ENCODE peak calls at places on chromosomes 11 and 22, in ten cellular contexts. O is natural killer cell, E is spleen, I is left ventricle myocardium inferior, J is chondrocyte, C is lower leg skin, W is WTC11, B is fibroblast of pulmonary artery, N is uterus, Y is body of pancreas. L is an unnamed sample.

GRCh38 chr22:23542933-23543332 is 37.2 kb downstream of the IGLL1 start:
- DNase-seq in O (no peak), E (no peak), I (no peak), J (no peak), C (no peak), W (no peak), B (peak), N (no peak), Y (no peak), L (peak)

GRCh38 chr11:19660076-19660475 is 52.6 kb upstream of the NAV2 start:
- DNase-seq in O (no peak), E (no peak), I (no peak), J (no peak), C (no peak), W (no peak), B (peak), N (no peak), Y (no peak), L (no peak)

GRCh38 chr11:122375687-122376399 is 259.8 kb upstream of the BLID start:
- DNase-seq in O (no peak), E (no peak), I (no peak), J (no peak), C (no peak), W (no peak), B (peak), N (no peak), Y (no peak), L (no peak)

GRCh38 chr11:100929377-100929776 is 200.2 kb downstream of the PGR start:
- DNase-seq in O (no peak), E (no peak), I (no peak), J (no peak), C (no peak), W (no peak), B (peak), N (no peak), Y (no peak), L (no peak)

GRCh38 chr22:24859587-24859986 is 53.6 kb downstream of the SGSM1 start:
- DNase-seq in O (no peak), E (no peak), I (no peak), J (no peak), C (no peak), W (no peak), B (no peak), N (no peak), Y (no peak), L (no peak)

GRCh38 chr22:19723990-19724827 is 870 bp downstream of the GP1BB start:
- DNase-seq in O (no peak), E (no peak), I (no peak), J (no peak), C (no peak), W (peak), B (peak), N (no peak), Y (peak), L (no peak)

GRCh38 chr11:44709281-44709562 is 17.5 kb upstream of the TSPAN18 start:
- DNase-seq in O (no peak), E (peak), I (no peak), J (no peak), C (no peak), W (no peak), B (no peak), N (no peak), Y (no peak), L (no peak)

GRCh38 chr22:44191036-44191454 is 10.3 kb downstream of the PARVG start:
- DNase-seq in O (no peak), E (no peak), I (no peak), J (no peak), C (no peak), W (no peak), B (no peak), N (no peak), Y (no peak), L (no peak)

DNA sequence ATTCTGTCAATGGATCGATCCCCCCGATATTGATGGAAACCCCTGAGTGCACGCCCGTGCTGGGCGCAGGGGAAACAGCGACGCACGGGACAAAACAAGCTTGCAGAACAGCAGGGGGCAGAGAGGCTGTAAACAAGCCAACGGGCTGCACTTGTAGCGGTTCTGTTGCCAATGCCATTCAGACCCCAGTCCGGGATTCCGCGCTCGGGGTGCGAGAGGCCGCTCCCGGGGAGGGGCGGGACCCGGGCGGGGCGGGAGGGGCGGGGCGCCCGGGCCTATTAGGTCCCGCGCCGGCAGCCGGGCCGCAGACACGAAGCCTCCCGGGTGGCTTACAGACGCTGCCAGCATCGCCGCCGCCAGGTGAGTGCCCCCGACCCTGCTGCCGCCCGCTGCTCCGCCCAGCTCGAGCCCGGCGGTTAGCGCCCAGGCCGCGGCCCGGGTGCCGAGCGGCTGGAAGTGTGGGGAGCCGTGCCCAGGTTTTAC is at the start of gene BIK:
- DNase-seq in O (peak), E (peak), I (peak), J (no peak), C (no peak), W (peak), B (peak), N (peak), Y (peak), L (peak)
- TF ChIP-seq CTCF in O (peak), E (peak), I (peak), J (peak), C (no peak), W (no peak), B (peak), N (peak), Y (no peak), L (peak)

GRCh38 chr11:59201376-59201775 is 11.4 kb downstream of the MPEG1 start:
- DNase-seq in O (no peak), E (no peak), I (no peak), J (no peak), C (no peak), W (peak), B (no peak), N (no peak), Y (no peak), L (no peak)
- TF ChIP-seq CTCF in O (no peak), E (no peak), I (peak), J (peak), C (no peak), W (peak), B (peak), N (no peak), Y (no peak), L (peak)

DNA sequence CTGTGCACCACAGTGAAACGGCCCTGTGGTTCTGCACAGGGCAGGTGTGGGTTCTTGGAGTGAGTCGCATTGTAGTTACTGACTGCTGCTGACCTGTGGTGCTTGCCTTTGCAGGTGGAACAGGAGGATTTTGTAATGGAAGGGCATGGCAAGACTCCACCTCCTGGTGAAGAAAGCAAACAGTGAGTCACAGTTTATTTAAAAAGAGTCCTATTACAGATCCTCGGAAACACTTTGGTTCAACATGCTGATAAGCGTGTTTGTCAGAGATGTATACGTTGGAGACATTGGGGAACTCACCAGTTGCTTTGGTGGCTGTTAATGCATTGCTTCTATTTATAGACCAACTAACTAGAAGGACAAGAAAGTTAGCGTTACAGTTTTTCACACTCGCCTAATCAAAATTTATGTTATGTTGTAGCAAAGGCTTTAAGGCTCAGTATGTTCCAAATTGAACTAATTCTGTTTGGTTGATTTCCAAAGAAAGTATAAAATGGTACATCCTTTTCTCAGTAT is 21.7 kb upstream of the TNRC6B start:
- DNase-seq in O (no peak), E (no peak), I (no peak), J (no peak), C (no peak), W (peak), B (peak), N (no peak), Y (peak), L (peak)
- TF ChIP-seq CTCF in O (no peak), E (no peak), I (peak), J (peak), C (no peak), W (no peak), B (peak), N (no peak), Y (peak), L (no peak)

GRCh38 chr11:117217141-117217609 is 14.7 kb downstream of the PCSK7 start:
- DNase-seq in O (no peak), E (no peak), I (no peak), J (no peak), C (no peak), W (no peak), B (peak), N (peak), Y (no peak), L (no peak)
- TF ChIP-seq CTCF in O (no peak), E (no peak), I (no peak), J (no peak), C (no peak), W (no peak), B (no peak), N (no peak), Y (no peak), L (no peak)

DNA sequence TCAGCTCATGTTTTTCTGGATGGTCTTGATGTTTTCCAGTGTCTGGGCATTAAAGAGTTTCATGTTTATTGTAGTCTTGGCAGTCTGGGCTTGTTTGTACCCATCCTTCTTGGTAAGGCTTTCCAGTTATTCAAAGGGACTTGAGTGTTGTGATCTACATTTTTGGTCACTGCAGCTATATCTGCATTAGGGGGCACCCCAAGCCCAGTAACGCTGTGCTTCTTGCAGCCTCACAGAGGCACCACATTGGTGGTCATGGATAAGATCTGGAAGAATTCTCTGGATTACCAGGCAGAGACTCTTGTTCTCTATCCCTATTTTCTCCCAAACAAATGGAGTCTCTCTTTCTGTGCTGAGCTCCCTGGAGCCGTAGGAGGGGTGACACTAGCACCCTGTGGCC is 451.5 kb upstream of the FAT3 start:
- DNase-seq in O (no peak), E (no peak), I (no peak), J (no peak), C (no peak), W (peak), B (peak), N (no peak), Y (no peak), L (no peak)
- TF ChIP-seq CTCF in O (no peak), E (no peak), I (no peak), J (peak), C (no peak), W (peak), B (peak), N (no peak), Y (no peak), L (peak)

GRCh38 chr11:66467756-66468155 is 1.1 kb downstream of the PELI3 start:
- DNase-seq in O (no peak), E (peak), I (no peak), J (no peak), C (no peak), W (no peak), B (no peak), N (no peak), Y (peak), L (no peak)

GRCh38 chr11:66465371-66466224 is 1.1 kb upstream of the PELI3 start:
- DNase-seq in O (no peak), E (no peak), I (no peak), J (no peak), C (no peak), W (no peak), B (no peak), N (no peak), Y (no peak), L (no peak)

GRCh38 chr11:66468691-66469090 is 2.0 kb downstream of the PELI3 start:
- DNase-seq in O (no peak), E (no peak), I (no peak), J (no peak), C (no peak), W (no peak), B (no peak), N (no peak), Y (no peak), L (no peak)

GRCh38 chr11:66466225-66467033 is at the start of gene PELI3:
- DNase-seq in O (peak), E (peak), I (peak), J (no peak), C (peak), W (peak), B (peak), N (peak), Y (peak), L (no peak)

GRCh38 chr11:66467034-66467659 is 442 bp downstream of the PELI3 start:
- DNase-seq in O (no peak), E (no peak), I (no peak), J (no peak), C (no peak), W (peak), B (peak), N (no peak), Y (peak), L (no peak)
- TF ChIP-seq CTCF in O (peak), E (peak), I (peak), J (peak), C (no peak), W (no peak), B (no peak), N (peak), Y (peak), L (peak)